ENCODE peak calls at places on chromosomes 12 and 14, in four cellular contexts. One of them, this sample, is unnamed.

GRCh38 chr14:99755068-99755405 is 38.2 kb upstream of the EML1 start:
- DNase-seq in HepG2: no peak
- DNase-seq in GM12891: no peak
- DNase-seq in K562: no peak
- DNase-seq in this sample: no peak

GRCh38 chr12:115338566-115339294 is 654.8 kb upstream of the TBX3 start:
- DNase-seq in K562: no peak
- DNase-seq in GM12891: no peak
- DNase-seq in HepG2: no peak
- DNase-seq in this sample: no peak

GRCh38 chr14:93112891-93113677 is 2.6 kb downstream of the ITPK1 start:
- DNase-seq in HepG2: peak
- DNase-seq in K562: peak
- DNase-seq in GM12891: no peak
- DNase-seq in this sample: peak

GRCh38 chr14:76720382-76720813 is 40.9 kb upstream of the VASH1 start:
- DNase-seq in HepG2: peak
- DNase-seq in GM12891: peak
- DNase-seq in K562: peak
- DNase-seq in this sample: peak

GRCh38 chr14:33475623-33476022 is 475.3 kb downstream of the EGLN3 start:
- DNase-seq in GM12891: no peak
- DNase-seq in K562: no peak
- DNase-seq in HepG2: peak
- DNase-seq in this sample: no peak

GRCh38 chr12:12561305-12562015 is 1.2 kb downstream of the DUSP16 start:
- DNase-seq in K562: no peak
- DNase-seq in HepG2: peak
- DNase-seq in GM12891: no peak
- DNase-seq in this sample: no peak

GRCh38 chr12:65229441-65229840 is 49.0 kb upstream of the MSRB3 start:
- DNase-seq in K562: no peak
- DNase-seq in HepG2: no peak
- DNase-seq in GM12891: no peak
- DNase-seq in this sample: no peak

GRCh38 chr14:77140937-77141591 is 527 bp downstream of the ZDHHC22 start:
- DNase-seq in HepG2: no peak
- DNase-seq in GM12891: peak
- DNase-seq in K562: peak
- DNase-seq in this sample: no peak

GRCh38 chr12:14948672-14949071 is 10.3 kb upstream of the ERP27 start:
- DNase-seq in HepG2: no peak
- DNase-seq in K562: no peak
- DNase-seq in GM12891: peak
- DNase-seq in this sample: no peak

GRCh38 chr12:129276408-129277042 is 423.2 kb downstream of the GLT1D1 start:
- DNase-seq in GM12891: no peak
- DNase-seq in HepG2: no peak
- DNase-seq in K562: no peak
- DNase-seq in this sample: no peak

GRCh38 chr12:49868952-49869815 is 26.3 kb upstream of the BCDIN3D start:
- DNase-seq in GM12891: no peak
- DNase-seq in K562: peak
- DNase-seq in HepG2: peak
- DNase-seq in this sample: no peak

GRCh38 chr14:85106491-85106890 is 423.5 kb upstream of the FLRT2 start:
- DNase-seq in K562: no peak
- DNase-seq in GM12891: no peak
- DNase-seq in HepG2: no peak
- DNase-seq in this sample: no peak

GRCh38 chr14:71638523-71639196 is 293.6 kb upstream of the RGS6 start:
- DNase-seq in GM12891: no peak
- DNase-seq in HepG2: no peak
- DNase-seq in K562: no peak
- DNase-seq in this sample: no peak

GRCh38 chr12:70664463-70664862 is 27.2 kb upstream of the PTPRB start:
- DNase-seq in GM12891: no peak
- DNase-seq in HepG2: no peak
- DNase-seq in K562: no peak
- DNase-seq in this sample: no peak

GRCh38 chr12:57580466-57580795 is 10.6 kb upstream of the PIP4K2C start:
- DNase-seq in GM12891: no peak
- DNase-seq in K562: no peak
- DNase-seq in HepG2: no peak
- DNase-seq in this sample: no peak

GRCh38 chr12:131280426-131280825 is 326.7 kb downstream of the ADGRD1 start:
- DNase-seq in HepG2: no peak
- DNase-seq in K562: no peak
- DNase-seq in GM12891: no peak
- DNase-seq in this sample: no peak

GRCh38 chr14:33957299-33957698 is 6.4 kb upstream of the EGLN3 start:
- DNase-seq in GM12891: no peak
- DNase-seq in K562: no peak
- DNase-seq in HepG2: no peak
- DNase-seq in this sample: no peak

GRCh38 chr14:99395904-99396530 is 84.6 kb downstream of the SETD3 start:
- DNase-seq in GM12891: no peak
- DNase-seq in HepG2: no peak
- DNase-seq in K562: no peak
- DNase-seq in this sample: no peak

GRCh38 chr12:65631621-65632111 is 192.6 kb upstream of the HMGA2 start:
- DNase-seq in HepG2: peak
- DNase-seq in K562: no peak
- DNase-seq in GM12891: no peak
- DNase-seq in this sample: no peak

GRCh38 chr14:50082308-50082742 is 34.0 kb downstream of the VCPKMT start:
- DNase-seq in K562: no peak
- DNase-seq in GM12891: no peak
- DNase-seq in HepG2: no peak
- DNase-seq in this sample: no peak

GRCh38 chr12:128137140-128137539 is 129.8 kb upstream of the TMEM132C start:
- DNase-seq in HepG2: no peak
- DNase-seq in GM12891: no peak
- DNase-seq in K562: no peak
- DNase-seq in this sample: no peak

GRCh38 chr12:58435647-58436046 is 484.7 kb downstream of the LRIG3 start:
- DNase-seq in GM12891: no peak
- DNase-seq in K562: no peak
- DNase-seq in HepG2: no peak
- DNase-seq in this sample: no peak

GRCh38 chr14:22996823-22997301 is 13.1 kb downstream of the C14orf93 start:
- DNase-seq in K562: no peak
- DNase-seq in GM12891: no peak
- DNase-seq in HepG2: no peak
- DNase-seq in this sample: no peak

GRCh38 chr14:97791072-97791471 is 993.9 kb downstream of the VRK1 start:
- DNase-seq in GM12891: no peak
- DNase-seq in HepG2: no peak
- DNase-seq in K562: no peak
- DNase-seq in this sample: no peak

GRCh38 chr12:124475295-124476010 is 92.0 kb downstream of the NCOR2 start:
- DNase-seq in HepG2: no peak
- DNase-seq in GM12891: no peak
- DNase-seq in K562: no peak
- DNase-seq in this sample: no peak

GRCh38 chr12:75848533-75848932 is 183.0 kb downstream of the PHLDA1 start:
- DNase-seq in GM12891: no peak
- DNase-seq in HepG2: no peak
- DNase-seq in K562: no peak
- DNase-seq in this sample: no peak

GRCh38 chr12:75852956-75853355 is 178.6 kb downstream of the PHLDA1 start:
- DNase-seq in HepG2: no peak
- DNase-seq in K562: no peak
- DNase-seq in GM12891: no peak
- DNase-seq in this sample: no peak

GRCh38 chr12:75848961-75849360 is 182.6 kb downstream of the PHLDA1 start:
- DNase-seq in GM12891: no peak
- DNase-seq in K562: no peak
- DNase-seq in HepG2: no peak
- DNase-seq in this sample: no peak

GRCh38 chr12:75852143-75852542 is 179.4 kb downstream of the PHLDA1 start:
- DNase-seq in HepG2: no peak
- DNase-seq in K562: no peak
- DNase-seq in GM12891: no peak
- DNase-seq in this sample: no peak

GRCh38 chr12:75850751-75851462 is 180.7 kb downstream of the PHLDA1 start:
- DNase-seq in K562: no peak
- DNase-seq in GM12891: no peak
- DNase-seq in HepG2: no peak
- DNase-seq in this sample: no peak
- TF ChIP-seq TAF1 in K562: no peak
- TF ChIP-seq TAF1 in GM12891: no peak
- TF ChIP-seq TAF1 in HepG2: no peak
- TF ChIP-seq TAF1 in this sample: no peak

DNA sequence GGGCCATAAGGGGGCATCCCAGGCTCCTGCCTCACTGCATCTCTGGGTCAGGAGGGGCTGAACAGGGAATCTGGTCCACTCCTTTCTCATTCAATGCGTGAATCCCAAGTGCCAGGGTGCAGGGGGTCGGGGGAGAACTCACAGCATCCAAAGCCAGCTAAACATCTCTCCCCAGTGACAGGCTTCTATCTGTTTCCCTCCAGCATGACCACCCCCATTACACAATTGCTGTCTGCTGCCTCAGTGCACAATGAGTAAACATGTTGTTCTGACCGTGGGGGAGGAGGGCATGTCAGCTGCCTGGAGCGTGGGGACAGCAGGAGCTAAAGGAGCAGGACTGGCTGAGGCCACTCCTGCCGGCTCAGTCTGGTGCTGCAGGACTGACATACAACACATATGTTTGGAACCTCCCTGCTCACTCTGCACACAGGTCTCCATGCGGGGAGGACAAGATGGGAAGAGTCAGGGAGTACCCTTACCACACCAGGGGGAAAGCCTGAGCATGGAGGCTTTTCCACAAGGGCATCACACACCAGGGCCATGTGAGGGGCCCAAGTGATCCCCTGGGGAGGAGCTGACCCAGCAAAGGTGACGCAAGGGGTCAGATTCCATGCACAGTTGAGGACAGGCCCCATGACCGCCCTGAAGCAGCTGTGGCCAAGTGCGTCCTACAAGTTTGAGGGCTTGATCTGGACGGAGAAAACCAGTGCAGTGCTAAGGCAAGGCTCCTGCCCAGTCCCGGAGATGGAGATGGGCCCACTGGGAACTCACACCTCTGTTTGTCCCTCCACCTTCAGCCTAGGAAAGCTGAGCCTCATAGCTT is 1.4 kb downstream of the TNS2 start:
- DNase-seq in GM12891: peak
- DNase-seq in HepG2: peak
- DNase-seq in K562: no peak
- DNase-seq in this sample: peak
- TF ChIP-seq POLR2A in GM12891: no peak
- TF ChIP-seq POLR2A in HepG2: no peak
- TF ChIP-seq POLR2A in K562: no peak
- TF ChIP-seq POLR2A in this sample: no peak

DNA sequence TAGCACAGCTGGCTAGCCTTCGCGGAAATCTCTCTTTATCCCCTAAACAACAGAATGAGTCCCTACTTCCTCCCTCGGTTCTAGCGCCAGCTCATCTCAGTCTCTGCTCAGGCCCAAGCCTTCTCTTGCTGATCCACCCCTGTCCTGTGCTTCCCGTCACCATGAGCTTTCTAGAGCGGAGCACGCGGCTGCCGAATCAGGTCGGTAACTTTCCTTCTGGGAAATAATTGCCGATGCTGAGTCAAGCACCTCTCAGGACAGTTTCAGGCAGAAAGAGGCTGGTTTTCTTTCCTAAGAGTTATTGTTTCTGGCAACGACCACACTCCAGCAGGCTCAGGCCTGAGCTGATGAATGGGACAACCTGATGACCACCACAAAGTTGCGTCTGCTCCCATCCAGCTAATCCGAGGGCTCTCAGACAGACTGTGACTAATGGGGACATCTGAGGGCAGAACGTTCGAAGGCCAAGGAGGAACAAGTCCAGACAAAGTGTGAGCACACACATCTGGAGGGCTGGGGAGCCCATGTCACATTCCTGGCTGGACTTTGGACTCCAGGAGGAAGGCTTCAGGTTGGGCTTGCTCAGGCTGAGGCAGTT is 13.6 kb upstream of the GPR68 start:
- DNase-seq in GM12891: no peak
- DNase-seq in K562: no peak
- DNase-seq in HepG2: no peak
- DNase-seq in this sample: no peak
- TF ChIP-seq TAF1 in GM12891: no peak
- TF ChIP-seq TAF1 in K562: no peak
- TF ChIP-seq TAF1 in HepG2: no peak
- TF ChIP-seq TAF1 in this sample: no peak

GRCh38 chr14:38207342-38207741 is 362 bp upstream of the SSTR1 start:
- DNase-seq in HepG2: no peak
- DNase-seq in GM12891: no peak
- DNase-seq in K562: no peak
- DNase-seq in this sample: no peak

GRCh38 chr14:38210168-38210567 is 2.5 kb downstream of the SSTR1 start:
- DNase-seq in K562: no peak
- DNase-seq in GM12891: no peak
- DNase-seq in HepG2: no peak
- DNase-seq in this sample: no peak

GRCh38 chr14:38209572-38210159 is 2.0 kb downstream of the SSTR1 start:
- DNase-seq in GM12891: no peak
- DNase-seq in K562: no peak
- DNase-seq in HepG2: no peak
- DNase-seq in this sample: no peak

GRCh38 chr14:38207830-38208815 is at the start of gene SSTR1:
- DNase-seq in K562: no peak
- DNase-seq in GM12891: no peak
- DNase-seq in HepG2: peak
- DNase-seq in this sample: no peak

GRCh38 chr14:38208825-38209562 is 1.3 kb downstream of the SSTR1 start:
- DNase-seq in K562: no peak
- DNase-seq in GM12891: no peak
- DNase-seq in HepG2: peak
- DNase-seq in this sample: no peak
- TF ChIP-seq POLR2A in K562: no peak
- TF ChIP-seq POLR2A in GM12891: no peak
- TF ChIP-seq POLR2A in HepG2: no peak
- TF ChIP-seq POLR2A in this sample: no peak

GRCh38 chr12:42666671-42667243 is 77.2 kb upstream of the PRICKLE1 start:
- DNase-seq in GM12891: no peak
- DNase-seq in HepG2: no peak
- DNase-seq in K562: no peak
- DNase-seq in this sample: no peak
- TF ChIP-seq TAF1 in GM12891: no peak
- TF ChIP-seq TAF1 in HepG2: no peak
- TF ChIP-seq TAF1 in K562: no peak
- TF ChIP-seq TAF1 in this sample: no peak